ENCODE peak calls at places on chromosomes 16 and 17, in ten cellular contexts. A is activated effector memory CD4-positive, alpha-beta T cell treated with Interleukin-2 at 50 U/mL for 16 hours; P is dorsolateral prefrontal cortex; W is Calu3; Q is ovary; M is ascending aorta; I is HCEC 1CT; Y is spleen; G is activated T-cell treated with anti-CD3 and anti-CD28 coated beads, Interleukin-2, amount 50 U/mL, for 48 hours; O is mesendoderm. T is an unnamed sample.

GRCh38 chr17:16215002-16215272 is 397 bp downstream of the NCOR1 start:
- DNase-seq in Q (no peak), Y (no peak), I (no peak), O (peak; percentile 69), P (peak; percentile 38), M (no peak), A (no peak), G (no peak), W (peak; percentile 46), T (peak; percentile 61)

GRCh38 chr16:52584354-52584840 is 37.5 kb upstream of the TOX3 start:
- DNase-seq in P (no peak), I (no peak), O (no peak), G (no peak), M (no peak), Y (no peak), W (no peak), Q (no peak), A (no peak), T (no peak)

GRCh38 chr17:27776882-27777624 is 23.3 kb downstream of the NOS2 start:
- DNase-seq in G (no peak), W (no peak), M (no peak), Q (no peak), Y (no peak), O (peak; percentile 40), P (no peak), A (no peak), I (no peak), T (no peak)

GRCh38 chr17:38730526-38731379 is 612 bp downstream of the CISD3 start:
- DNase-seq in I (peak; percentile 63), G (no peak), W (peak; percentile 90), O (peak; percentile 78), M (no peak), Y (peak; percentile 87), P (peak; percentile 60), A (no peak), Q (peak; percentile 79), T (peak; percentile 76)

GRCh38 chr16:10657925-10658324 is 36.8 kb downstream of the TEKT5 start:
- DNase-seq in Y (no peak), Q (no peak), M (no peak), W (no peak), A (no peak), P (no peak), O (no peak), I (no peak), G (no peak), T (no peak)

GRCh38 chr17:64236827-64237403 is 26.1 kb downstream of the TEX2 start:
- DNase-seq in I (peak; percentile 29), O (peak; percentile 62), P (no peak), Q (no peak), A (no peak), Y (no peak), W (peak; percentile 22), G (no peak), M (no peak), T (peak; percentile 46)

GRCh38 chr16:57532251-57532625 is 4.1 kb downstream of the CCDC102A start:
- DNase-seq in G (peak; percentile 23), P (no peak), A (no peak), Q (peak; percentile 15), Y (peak; percentile 69), W (no peak), M (no peak), O (no peak), I (no peak), T (no peak)

GRCh38 chr16:65771707-65772106 is 594.8 kb upstream of the CDH5 start:
- DNase-seq in W (no peak), Q (no peak), P (no peak), Y (no peak), G (no peak), O (no peak), M (no peak), I (no peak), A (no peak), T (no peak)

GRCh38 chr17:70906808-70907207 is 737.5 kb downstream of the KCNJ2 start:
- DNase-seq in A (no peak), O (peak; percentile 73), Y (no peak), W (no peak), Q (no peak), M (no peak), P (no peak), G (no peak), I (peak; percentile 31), T (peak; percentile 46)

GRCh38 chr17:69597898-69598692 is 183.6 kb downstream of the MAP2K6 start:
- DNase-seq in O (no peak), P (no peak), Y (no peak), G (no peak), W (no peak), M (no peak), A (no peak), Q (no peak), I (peak; percentile 75), T (no peak)

GRCh38 chr16:57284206-57284951 is at the start of gene PLLP:
- DNase-seq in M (no peak), W (peak; percentile 87), G (peak; percentile 69), A (peak; percentile 29), Y (no peak), O (peak; percentile 59), I (no peak), P (peak; percentile 17), Q (no peak), T (peak; percentile 58)

GRCh38 chr16:86393907-86394626 is 116.3 kb upstream of the FOXF1 start:
- DNase-seq in G (no peak), I (no peak), O (no peak), Y (no peak), Q (no peak), P (no peak), M (no peak), A (no peak), W (no peak), T (no peak)

GRCh38 chr17:78665952-78666920 is 89.0 kb upstream of the DNAH17 start:
- DNase-seq in G (peak; percentile 60), P (no peak), W (peak; percentile 29), M (no peak), I (no peak), Q (no peak), A (peak; percentile 41), Y (peak; percentile 74), O (no peak), T (no peak)

GRCh38 chr17:78971764-78972506 is 7.8 kb downstream of the LGALS3BP start:
- DNase-seq in A (no peak), P (no peak), W (no peak), I (no peak), Q (peak; percentile 36), O (no peak), Y (no peak), M (no peak), G (no peak), T (peak; percentile 29)

T was measured in H9.